ENCODE peak calls at places on chromosomes 1 and 21, in eight cellular contexts. A, M, Y, B, V, Z, C and F are unnamed samples.

GRCh38 chr1:226135709-226136108 is 50.8 kb downstream of the ACBD3 start:
- DNase-seq in A (no peak), M (no peak), Y (no peak), B (no peak), V (no peak), Z (no peak), C (no peak), F (no peak)

GRCh38 chr21:36265431-36265830 is 54.6 kb upstream of the MORC3 start:
- DNase-seq in A (no peak), M (no peak), Y (no peak), B (no peak), V (peak), Z (no peak), C (no peak), F (no peak)

GRCh38 chr1:111190931-111191451 is 9.5 kb downstream of the DENND2D start:
- DNase-seq in A (no peak), M (no peak), Y (no peak), B (no peak), V (no peak), Z (no peak), C (no peak), F (no peak)

GRCh38 chr1:33610391-33610790 is 137.9 kb downstream of the ZSCAN20 start:
- DNase-seq in A (no peak), M (no peak), Y (no peak), B (no peak), V (no peak), Z (no peak), C (no peak), F (no peak)

GRCh38 chr21:39071623-39072214 is 111.5 kb downstream of the PSMG1 start:
- DNase-seq in A (no peak), M (no peak), Y (no peak), B (no peak), V (no peak), Z (no peak), C (no peak), F (peak)

GRCh38 chr1:151327903-151328674 is 873 bp upstream of the PI4KB start:
- DNase-seq in A (no peak), M (no peak), Y (no peak), B (no peak), V (no peak), Z (no peak), C (peak), F (no peak)

GRCh38 chr1:21294266-21295058 is 4.2 kb upstream of the ECE1 start:
- DNase-seq in A (no peak), M (no peak), Y (peak), B (no peak), V (no peak), Z (peak), C (no peak), F (no peak)

GRCh38 chr1:50066806-50067205 is 41.9 kb upstream of the ELAVL4 start:
- DNase-seq in A (no peak), M (no peak), Y (no peak), B (no peak), V (no peak), Z (no peak), C (no peak), F (no peak)

GRCh38 chr1:203507227-203507626 is 13.3 kb downstream of the OPTC start:
- DNase-seq in A (no peak), M (peak), Y (no peak), B (no peak), V (no peak), Z (no peak), C (no peak), F (no peak)

GRCh38 chr1:32736812-32737791 is 34.5 kb upstream of the SYNC start:
- DNase-seq in A (no peak), M (no peak), Y (peak), B (no peak), V (no peak), Z (no peak), C (no peak), F (no peak)

GRCh38 chr1:245894843-245895242 is 612.2 kb downstream of the SMYD3 start:
- DNase-seq in A (no peak), M (no peak), Y (no peak), B (no peak), V (no peak), Z (no peak), C (no peak), F (no peak)

GRCh38 chr1:204647114-204647804 is 38.3 kb downstream of the LRRN2 start:
- DNase-seq in A (peak), M (no peak), Y (peak), B (peak), V (peak), Z (no peak), C (peak), F (peak)

GRCh38 chr1:119680193-119680592 is 31.5 kb upstream of the PHGDH start:
- DNase-seq in A (no peak), M (no peak), Y (no peak), B (no peak), V (no peak), Z (no peak), C (no peak), F (no peak)

GRCh38 chr1:94282143-94282711 is 44.8 kb upstream of the ARHGAP29 start:
- DNase-seq in A (no peak), M (no peak), Y (no peak), B (no peak), V (no peak), Z (no peak), C (no peak), F (no peak)

GRCh38 chr1:33396188-33397124 is 34.4 kb downstream of the PHC2 start:
- DNase-seq in A (no peak), M (no peak), Y (no peak), B (no peak), V (no peak), Z (no peak), C (no peak), F (no peak)

GRCh38 chr21:41250519-41250918 is 66.1 kb upstream of the FAM3B start:
- DNase-seq in A (no peak), M (no peak), Y (peak), B (peak), V (peak), Z (no peak), C (peak), F (no peak)

GRCh38 chr1:34693081-34693480 is 61.8 kb upstream of the GJB5 start:
- DNase-seq in A (no peak), M (no peak), Y (no peak), B (no peak), V (no peak), Z (no peak), C (no peak), F (no peak)

GRCh38 chr1:224565186-224565585 is 50.9 kb upstream of the CNIH3 start:
- DNase-seq in A (peak), M (no peak), Y (peak), B (peak), V (peak), Z (no peak), C (peak), F (peak)

GRCh38 chr1:91952187-91952586 is 3.0 kb downstream of the BRDT start:
- DNase-seq in A (no peak), M (no peak), Y (no peak), B (no peak), V (no peak), Z (no peak), C (no peak), F (no peak)